ENCODE peak calls at places on chromosomes 2 and 18, in seven cellular contexts. One of them, this sample, is unnamed.

GRCh38 chr2:30888841-30889407 is 81.7 kb upstream of the CAPN13 start:
- DNase-seq in T-helper 9 cell: no peak
- DNase-seq in nephron progenitor cell: no peak
- DNase-seq in SHP77: no peak
- DNase-seq in activated CD4-positive, alpha-beta T cell treated with anti-CD3 and anti-CD28 coated beads, Interleukin-2, amount 50 U/mL, for 1 hour: no peak
- DNase-seq in iPS DF 6.9: no peak
- DNase-seq in NCI-H226: no peak
- DNase-seq in this sample: no peak

GRCh38 chr18:12652861-12653401 is 5.0 kb downstream of the SPIRE1 start:
- DNase-seq in T-helper 9 cell: no peak
- DNase-seq in nephron progenitor cell: no peak
- DNase-seq in SHP77: no peak
- DNase-seq in activated CD4-positive, alpha-beta T cell treated with anti-CD3 and anti-CD28 coated beads, Interleukin-2, amount 50 U/mL, for 1 hour: no peak
- DNase-seq in iPS DF 6.9: no peak
- DNase-seq in NCI-H226: no peak
- DNase-seq in this sample: no peak

GRCh38 chr2:237998530-237998929 is 31.7 kb downstream of the UBE2F start:
- DNase-seq in T-helper 9 cell: no peak
- DNase-seq in nephron progenitor cell: no peak
- DNase-seq in SHP77: no peak
- DNase-seq in activated CD4-positive, alpha-beta T cell treated with anti-CD3 and anti-CD28 coated beads, Interleukin-2, amount 50 U/mL, for 1 hour: no peak
- DNase-seq in iPS DF 6.9: no peak
- DNase-seq in NCI-H226: peak
- DNase-seq in this sample: no peak

GRCh38 chr18:8503287-8503686 is 106.0 kb upstream of the RAB12 start:
- DNase-seq in T-helper 9 cell: no peak
- DNase-seq in nephron progenitor cell: no peak
- DNase-seq in SHP77: no peak
- DNase-seq in activated CD4-positive, alpha-beta T cell treated with anti-CD3 and anti-CD28 coated beads, Interleukin-2, amount 50 U/mL, for 1 hour: no peak
- DNase-seq in iPS DF 6.9: no peak
- DNase-seq in NCI-H226: no peak
- DNase-seq in this sample: no peak

GRCh38 chr2:239814136-239814916 is 210.8 kb downstream of the NDUFA10 start:
- DNase-seq in T-helper 9 cell: no peak
- DNase-seq in nephron progenitor cell: no peak
- DNase-seq in SHP77: no peak
- DNase-seq in activated CD4-positive, alpha-beta T cell treated with anti-CD3 and anti-CD28 coated beads, Interleukin-2, amount 50 U/mL, for 1 hour: no peak
- DNase-seq in iPS DF 6.9: no peak
- DNase-seq in NCI-H226: no peak
- DNase-seq in this sample: no peak

GRCh38 chr2:173028671-173029070 is 47.0 kb upstream of the MAP3K20 start:
- DNase-seq in T-helper 9 cell: no peak
- DNase-seq in nephron progenitor cell: no peak
- DNase-seq in SHP77: no peak
- DNase-seq in activated CD4-positive, alpha-beta T cell treated with anti-CD3 and anti-CD28 coated beads, Interleukin-2, amount 50 U/mL, for 1 hour: no peak
- DNase-seq in iPS DF 6.9: no peak
- DNase-seq in NCI-H226: no peak
- DNase-seq in this sample: no peak

GRCh38 chr2:182915369-182916326 is 49.2 kb upstream of the FRZB start:
- DNase-seq in T-helper 9 cell: no peak
- DNase-seq in nephron progenitor cell: no peak
- DNase-seq in SHP77: no peak
- DNase-seq in activated CD4-positive, alpha-beta T cell treated with anti-CD3 and anti-CD28 coated beads, Interleukin-2, amount 50 U/mL, for 1 hour: no peak
- DNase-seq in iPS DF 6.9: no peak
- DNase-seq in NCI-H226: peak
- DNase-seq in this sample: no peak

GRCh38 chr2:127759931-127760330 is 51.0 kb downstream of the WDR33 start:
- DNase-seq in T-helper 9 cell: no peak
- DNase-seq in nephron progenitor cell: no peak
- DNase-seq in SHP77: no peak
- DNase-seq in activated CD4-positive, alpha-beta T cell treated with anti-CD3 and anti-CD28 coated beads, Interleukin-2, amount 50 U/mL, for 1 hour: no peak
- DNase-seq in iPS DF 6.9: no peak
- DNase-seq in NCI-H226: no peak
- DNase-seq in this sample: no peak

GRCh38 chr2:179655627-179656026 is 205.8 kb downstream of the ZNF385B start:
- DNase-seq in T-helper 9 cell: no peak
- DNase-seq in nephron progenitor cell: no peak
- DNase-seq in SHP77: no peak
- DNase-seq in activated CD4-positive, alpha-beta T cell treated with anti-CD3 and anti-CD28 coated beads, Interleukin-2, amount 50 U/mL, for 1 hour: no peak
- DNase-seq in iPS DF 6.9: no peak
- DNase-seq in NCI-H226: no peak
- DNase-seq in this sample: no peak

GRCh38 chr2:62287895-62288589 is 92.1 kb downstream of the B3GNT2 start:
- DNase-seq in T-helper 9 cell: peak
- DNase-seq in nephron progenitor cell: no peak
- DNase-seq in SHP77: peak
- DNase-seq in activated CD4-positive, alpha-beta T cell treated with anti-CD3 and anti-CD28 coated beads, Interleukin-2, amount 50 U/mL, for 1 hour: peak
- DNase-seq in iPS DF 6.9: no peak
- DNase-seq in NCI-H226: peak
- DNase-seq in this sample: peak

GRCh38 chr2:43944915-43945314 is 50.9 kb downstream of the LRPPRC start:
- DNase-seq in T-helper 9 cell: no peak
- DNase-seq in nephron progenitor cell: no peak
- DNase-seq in SHP77: no peak
- DNase-seq in activated CD4-positive, alpha-beta T cell treated with anti-CD3 and anti-CD28 coated beads, Interleukin-2, amount 50 U/mL, for 1 hour: no peak
- DNase-seq in iPS DF 6.9: no peak
- DNase-seq in NCI-H226: no peak
- DNase-seq in this sample: no peak

GRCh38 chr2:242060212-242060835 is 190.8 kb downstream of the RTP5 start:
- DNase-seq in T-helper 9 cell: no peak
- DNase-seq in nephron progenitor cell: no peak
- DNase-seq in SHP77: no peak
- DNase-seq in activated CD4-positive, alpha-beta T cell treated with anti-CD3 and anti-CD28 coated beads, Interleukin-2, amount 50 U/mL, for 1 hour: no peak
- DNase-seq in iPS DF 6.9: no peak
- DNase-seq in NCI-H226: no peak
- DNase-seq in this sample: no peak

GRCh38 chr2:135997380-135997779 is 12.0 kb upstream of the DARS1 start:
- DNase-seq in T-helper 9 cell: no peak
- DNase-seq in nephron progenitor cell: peak
- DNase-seq in SHP77: peak
- DNase-seq in activated CD4-positive, alpha-beta T cell treated with anti-CD3 and anti-CD28 coated beads, Interleukin-2, amount 50 U/mL, for 1 hour: no peak
- DNase-seq in iPS DF 6.9: no peak
- DNase-seq in NCI-H226: no peak
- DNase-seq in this sample: peak

GRCh38 chr18:57802166-57802868 is 798 bp downstream of the ATP8B1 start:
- DNase-seq in T-helper 9 cell: no peak
- DNase-seq in nephron progenitor cell: peak
- DNase-seq in SHP77: peak
- DNase-seq in activated CD4-positive, alpha-beta T cell treated with anti-CD3 and anti-CD28 coated beads, Interleukin-2, amount 50 U/mL, for 1 hour: no peak
- DNase-seq in iPS DF 6.9: no peak
- DNase-seq in NCI-H226: no peak
- DNase-seq in this sample: no peak

GRCh38 chr2:224802407-224802806 is 86.2 kb upstream of the CCDC195 start:
- DNase-seq in T-helper 9 cell: no peak
- DNase-seq in nephron progenitor cell: no peak
- DNase-seq in SHP77: no peak
- DNase-seq in activated CD4-positive, alpha-beta T cell treated with anti-CD3 and anti-CD28 coated beads, Interleukin-2, amount 50 U/mL, for 1 hour: no peak
- DNase-seq in iPS DF 6.9: no peak
- DNase-seq in NCI-H226: no peak
- DNase-seq in this sample: no peak

GRCh38 chr2:65435625-65436168 is 3.3 kb upstream of the SPRED2 start:
- DNase-seq in T-helper 9 cell: peak
- DNase-seq in nephron progenitor cell: peak
- DNase-seq in SHP77: peak
- DNase-seq in activated CD4-positive, alpha-beta T cell treated with anti-CD3 and anti-CD28 coated beads, Interleukin-2, amount 50 U/mL, for 1 hour: peak
- DNase-seq in iPS DF 6.9: no peak
- DNase-seq in NCI-H226: peak
- DNase-seq in this sample: no peak

GRCh38 chr2:172046080-172046678 is 39.1 kb upstream of the DLX1 start:
- DNase-seq in T-helper 9 cell: no peak
- DNase-seq in nephron progenitor cell: no peak
- DNase-seq in SHP77: no peak
- DNase-seq in activated CD4-positive, alpha-beta T cell treated with anti-CD3 and anti-CD28 coated beads, Interleukin-2, amount 50 U/mL, for 1 hour: no peak
- DNase-seq in iPS DF 6.9: no peak
- DNase-seq in NCI-H226: peak
- DNase-seq in this sample: no peak

GRCh38 chr2:96345403-96345802 is 9.8 kb downstream of the NCAPH start:
- DNase-seq in T-helper 9 cell: no peak
- DNase-seq in nephron progenitor cell: no peak
- DNase-seq in SHP77: no peak
- DNase-seq in activated CD4-positive, alpha-beta T cell treated with anti-CD3 and anti-CD28 coated beads, Interleukin-2, amount 50 U/mL, for 1 hour: no peak
- DNase-seq in iPS DF 6.9: no peak
- DNase-seq in NCI-H226: no peak
- DNase-seq in this sample: no peak

GRCh38 chr2:61898810-61899209 is 6.7 kb upstream of the COMMD1 start:
- DNase-seq in T-helper 9 cell: no peak
- DNase-seq in nephron progenitor cell: no peak
- DNase-seq in SHP77: no peak
- DNase-seq in activated CD4-positive, alpha-beta T cell treated with anti-CD3 and anti-CD28 coated beads, Interleukin-2, amount 50 U/mL, for 1 hour: no peak
- DNase-seq in iPS DF 6.9: no peak
- DNase-seq in NCI-H226: peak
- DNase-seq in this sample: no peak

GRCh38 chr2:538646-539045 is 138.6 kb downstream of the TMEM18 start:
- DNase-seq in T-helper 9 cell: no peak
- DNase-seq in nephron progenitor cell: no peak
- DNase-seq in SHP77: no peak
- DNase-seq in activated CD4-positive, alpha-beta T cell treated with anti-CD3 and anti-CD28 coated beads, Interleukin-2, amount 50 U/mL, for 1 hour: no peak
- DNase-seq in iPS DF 6.9: no peak
- DNase-seq in NCI-H226: no peak
- DNase-seq in this sample: no peak

GRCh38 chr18:32019251-32019943 is 772 bp downstream of the RNF125 start:
- DNase-seq in T-helper 9 cell: peak
- DNase-seq in nephron progenitor cell: peak
- DNase-seq in SHP77: peak
- DNase-seq in activated CD4-positive, alpha-beta T cell treated with anti-CD3 and anti-CD28 coated beads, Interleukin-2, amount 50 U/mL, for 1 hour: peak
- DNase-seq in iPS DF 6.9: peak
- DNase-seq in NCI-H226: no peak
- DNase-seq in this sample: peak

GRCh38 chr18:80148316-80149199 is 39.5 kb downstream of the ADNP2 start:
- DNase-seq in T-helper 9 cell: no peak
- DNase-seq in nephron progenitor cell: no peak
- DNase-seq in SHP77: no peak
- DNase-seq in activated CD4-positive, alpha-beta T cell treated with anti-CD3 and anti-CD28 coated beads, Interleukin-2, amount 50 U/mL, for 1 hour: no peak
- DNase-seq in iPS DF 6.9: no peak
- DNase-seq in NCI-H226: no peak
- DNase-seq in this sample: no peak

GRCh38 chr2:8636691-8637636 is 44.9 kb upstream of the ID2 start:
- DNase-seq in T-helper 9 cell: no peak
- DNase-seq in nephron progenitor cell: peak
- DNase-seq in SHP77: no peak
- DNase-seq in activated CD4-positive, alpha-beta T cell treated with anti-CD3 and anti-CD28 coated beads, Interleukin-2, amount 50 U/mL, for 1 hour: no peak
- DNase-seq in iPS DF 6.9: no peak
- DNase-seq in NCI-H226: peak
- DNase-seq in this sample: no peak

GRCh38 chr2:120710256-120710655 is 25.4 kb upstream of the GLI2 start:
- DNase-seq in T-helper 9 cell: no peak
- DNase-seq in nephron progenitor cell: no peak
- DNase-seq in SHP77: no peak
- DNase-seq in activated CD4-positive, alpha-beta T cell treated with anti-CD3 and anti-CD28 coated beads, Interleukin-2, amount 50 U/mL, for 1 hour: no peak
- DNase-seq in iPS DF 6.9: no peak
- DNase-seq in NCI-H226: no peak
- DNase-seq in this sample: no peak

GRCh38 chr2:120656273-120656960 is 79.3 kb upstream of the GLI2 start:
- DNase-seq in T-helper 9 cell: no peak
- DNase-seq in nephron progenitor cell: no peak
- DNase-seq in SHP77: no peak
- DNase-seq in activated CD4-positive, alpha-beta T cell treated with anti-CD3 and anti-CD28 coated beads, Interleukin-2, amount 50 U/mL, for 1 hour: no peak
- DNase-seq in iPS DF 6.9: no peak
- DNase-seq in NCI-H226: no peak
- DNase-seq in this sample: no peak

GRCh38 chr2:96258393-96259022 is 7.3 kb downstream of the TMEM127 start:
- DNase-seq in T-helper 9 cell: no peak
- DNase-seq in nephron progenitor cell: no peak
- DNase-seq in SHP77: no peak
- DNase-seq in activated CD4-positive, alpha-beta T cell treated with anti-CD3 and anti-CD28 coated beads, Interleukin-2, amount 50 U/mL, for 1 hour: no peak
- DNase-seq in iPS DF 6.9: no peak
- DNase-seq in NCI-H226: no peak
- DNase-seq in this sample: no peak

This sample was measured in naive thymus-derived CD8-positive, alpha-beta T cell.